ENCODE peak calls at places on chromosomes 2 and 18, in seven cellular contexts. T, S, G, I, C, F and Y are unnamed samples.

GRCh38 chr18:68219867-68220266 is 495.0 kb downstream of the TMX3 start:
- DNase-seq in G (no peak), C (no peak), T (no peak), S (peak), I (no peak), F (peak), Y (no peak)

GRCh38 chr18:74276609-74277008 is 15.2 kb downstream of the CYB5A start:
- DNase-seq in I (no peak), G (no peak), C (no peak), T (no peak), F (no peak), S (no peak), Y (no peak)

GRCh38 chr2:41414486-41415230 is 633.2 kb upstream of the PKDCC start:
- DNase-seq in F (no peak), C (peak), G (no peak), T (no peak), I (no peak), S (no peak), Y (no peak)

GRCh38 chr2:102442967-102443828 is 20.2 kb downstream of the IL18RAP start:
- DNase-seq in S (peak), I (no peak), T (no peak), C (peak), G (no peak), F (peak), Y (no peak)

GRCh38 chr2:127625146-127625943 is 20.6 kb upstream of the GPR17 start:
- DNase-seq in S (no peak), F (no peak), G (no peak), I (no peak), T (peak), C (no peak), Y (peak)

GRCh38 chr2:237864030-237864931 is 4.9 kb downstream of the RAMP1 start:
- DNase-seq in F (no peak), T (peak), S (no peak), I (no peak), C (no peak), G (no peak), Y (no peak)

GRCh38 chr2:62760555-62760954 is 55.0 kb downstream of the EHBP1 start:
- DNase-seq in S (no peak), F (peak), G (no peak), T (no peak), I (no peak), C (no peak), Y (no peak)

GRCh38 chr2:235709124-235709813 is 215.4 kb downstream of the AGAP1 start:
- DNase-seq in F (no peak), C (peak), G (no peak), S (no peak), I (no peak), T (no peak), Y (no peak)

GRCh38 chr2:150046211-150046610 is 441.3 kb downstream of the RND3 start:
- DNase-seq in F (peak), G (no peak), T (no peak), C (no peak), I (no peak), S (no peak), Y (no peak)

GRCh38 chr2:65746919-65747678 is 314.7 kb upstream of the SPRED2 start:
- DNase-seq in S (no peak), I (peak), C (no peak), F (no peak), G (no peak), T (no peak), Y (no peak)
- TF ChIP-seq CTCF in S (no peak), I (no peak), C (no peak), F (no peak), G (no peak), T (no peak), Y (no peak)

DNA sequence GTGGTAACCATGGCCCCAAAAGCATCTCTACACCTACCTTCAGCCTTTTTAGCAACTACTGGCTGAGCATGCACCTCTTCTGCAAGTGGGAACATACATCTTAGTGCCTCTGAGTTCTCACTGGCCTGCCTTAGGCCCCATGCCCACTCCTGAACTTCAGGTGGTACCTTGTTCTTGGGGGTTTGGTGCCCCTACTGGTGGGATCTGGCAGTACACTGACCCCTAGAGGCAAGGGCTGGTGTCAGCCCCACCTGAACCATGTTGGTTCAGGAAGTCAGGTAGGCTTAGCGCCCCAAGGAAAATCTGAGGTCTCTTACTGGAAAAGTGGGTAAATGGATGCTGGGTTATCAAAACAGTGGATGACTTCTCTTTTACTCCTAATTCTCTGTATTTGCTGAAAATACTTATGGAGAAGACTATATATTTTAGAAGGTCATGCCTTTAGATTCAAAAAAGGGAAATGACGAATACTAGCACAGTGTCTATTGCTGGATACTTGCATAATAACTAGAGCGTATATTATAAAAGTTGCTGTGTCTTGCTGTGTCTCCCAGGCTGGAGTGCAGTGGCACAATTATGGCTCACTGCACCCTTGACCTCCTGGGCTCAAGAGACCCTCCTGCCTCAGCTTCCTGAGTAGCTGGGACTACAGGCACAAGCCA is 84.6 kb downstream of the RAB31 start:
- DNase-seq in I (no peak), C (no peak), G (no peak), S (no peak), T (no peak), F (no peak), Y (peak)
- TF ChIP-seq CTCF in I (peak), C (peak), G (peak), S (peak), T (peak), F (peak), Y (peak)

DNA sequence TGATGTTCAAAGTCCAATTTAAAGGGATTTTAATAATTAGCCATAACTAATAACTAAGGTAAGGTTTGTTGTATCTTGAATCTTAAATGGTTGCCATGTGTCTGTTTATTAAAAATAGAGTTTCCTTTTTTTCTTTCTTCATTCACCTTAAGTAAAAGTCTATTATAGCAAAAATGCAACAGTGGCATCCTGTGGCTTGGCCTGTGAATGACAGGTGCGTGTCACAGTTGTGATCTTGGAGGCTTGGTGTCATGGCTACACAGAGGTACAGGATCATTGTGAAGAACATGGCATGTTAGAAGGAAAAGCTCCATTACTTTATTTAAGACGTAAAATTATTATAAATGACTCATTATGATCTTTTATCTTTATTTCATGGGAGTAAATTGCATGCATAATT is 246.1 kb downstream of the BCL2 start:
- DNase-seq in C (no peak), F (no peak), S (no peak), T (no peak), I (no peak), G (no peak), Y (no peak)
- TF ChIP-seq CTCF in C (peak), F (no peak), S (no peak), T (no peak), I (no peak), G (no peak), Y (no peak)

DNA sequence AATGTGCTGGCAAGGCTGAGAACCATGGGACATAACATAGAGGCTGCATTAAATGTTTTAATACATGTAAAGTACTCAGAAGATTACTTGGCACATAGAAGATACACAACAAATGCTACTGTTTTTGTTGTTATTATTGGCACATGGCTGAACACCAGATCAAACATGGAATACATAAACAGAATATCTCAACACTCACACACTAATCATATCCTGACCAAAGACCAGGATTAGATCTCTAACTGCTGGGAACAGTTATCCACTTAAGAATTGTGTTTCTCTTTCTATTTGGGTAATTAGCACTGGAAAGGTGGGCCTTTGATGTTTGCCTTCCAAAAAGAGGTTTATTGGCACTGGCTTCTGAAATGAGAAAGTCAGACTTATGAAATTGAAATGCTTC is 69.3 kb downstream of the KCNE4 start:
- DNase-seq in C (no peak), F (no peak), T (no peak), G (no peak), I (no peak), S (no peak), Y (no peak)
- TF ChIP-seq CTCF in C (no peak), F (no peak), T (no peak), G (no peak), I (no peak), S (no peak), Y (no peak)

DNA sequence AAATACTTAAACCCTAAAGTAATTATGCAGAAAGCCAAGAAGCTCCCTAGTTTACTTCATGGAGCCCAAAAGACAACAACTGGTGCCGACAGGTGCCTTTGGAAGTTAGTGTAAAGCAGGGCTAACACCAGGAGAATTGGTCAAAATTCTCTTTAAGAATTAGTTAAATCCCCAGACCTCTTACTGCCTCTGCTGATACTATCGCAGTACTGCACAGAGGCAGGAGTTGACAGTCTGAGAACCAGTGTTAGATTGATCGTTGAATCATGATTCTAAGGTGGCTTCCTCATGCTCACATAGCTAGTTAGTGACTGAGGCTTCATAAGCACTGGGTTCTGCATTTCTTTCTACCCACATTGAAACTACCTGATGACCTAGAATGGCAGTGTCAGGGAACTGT is 445.0 kb downstream of the XIRP2 start:
- DNase-seq in T (no peak), S (no peak), I (no peak), F (no peak), G (no peak), C (no peak), Y (no peak)
- TF ChIP-seq CTCF in T (no peak), S (no peak), I (peak), F (no peak), G (peak), C (no peak), Y (no peak)

GRCh38 chr2:174005801-174006419 is 40.7 kb upstream of the SP3 start:
- DNase-seq in S (no peak), T (no peak), G (no peak), F (no peak), C (no peak), I (no peak), Y (no peak)

GRCh38 chr2:174004900-174005605 is 39.9 kb upstream of the SP3 start:
- DNase-seq in T (no peak), S (no peak), C (peak), G (no peak), F (peak), I (peak), Y (no peak)

GRCh38 chr2:174004311-174004695 is 39.1 kb upstream of the SP3 start:
- DNase-seq in F (no peak), I (no peak), C (no peak), G (no peak), S (no peak), T (no peak), Y (no peak)

GRCh38 chr2:174002679-174003078 is 37.5 kb upstream of the SP3 start:
- DNase-seq in G (no peak), T (no peak), C (no peak), F (no peak), I (no peak), S (no peak), Y (no peak)

DNA sequence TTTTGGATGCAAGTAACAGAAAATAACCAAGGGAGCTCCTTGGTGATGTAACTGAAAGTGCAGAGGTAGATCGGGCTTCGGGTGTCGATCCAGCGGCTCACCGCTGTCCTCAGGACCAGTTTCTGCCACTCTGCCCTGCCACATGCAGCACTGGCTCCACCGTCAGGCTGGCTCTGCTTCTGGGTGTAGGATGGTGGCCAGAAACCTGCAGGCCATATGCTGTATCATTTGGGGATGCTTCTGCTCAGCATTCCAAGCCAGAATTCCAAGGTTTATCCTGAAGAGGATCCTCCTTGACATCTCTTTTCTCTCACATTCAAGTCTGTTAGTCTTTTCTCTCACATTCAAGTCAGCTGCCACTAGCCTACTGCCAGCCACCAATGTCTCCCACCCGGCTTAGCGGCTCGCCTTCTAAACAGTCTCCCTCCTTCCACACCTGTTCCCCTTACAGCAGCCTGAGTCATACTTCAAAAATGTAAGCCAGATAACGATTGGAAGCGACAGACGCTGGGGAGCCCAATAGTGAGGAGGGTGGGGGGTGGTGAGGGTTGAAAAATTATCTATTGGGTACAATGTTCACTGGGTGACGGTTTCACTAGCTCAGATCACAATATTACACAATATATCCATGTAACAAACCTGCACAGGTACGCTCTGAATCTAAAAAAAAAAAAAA is 38.6 kb upstream of the SP3 start:
- DNase-seq in G (no peak), F (no peak), S (no peak), C (peak), I (no peak), T (no peak), Y (no peak)
- TF ChIP-seq CTCF in G (no peak), F (no peak), S (no peak), C (peak), I (peak), T (no peak), Y (no peak)

GRCh38 chr2:133461484-133461883 is 106.8 kb downstream of the NCKAP5 start:
- DNase-seq in S (no peak), F (no peak), C (no peak), T (no peak), I (no peak), G (no peak), Y (no peak)
- TF ChIP-seq CTCF in S (no peak), F (no peak), C (no peak), T (no peak), I (no peak), G (no peak), Y (no peak)